ENCODE peak calls at places on chromosomes 5 and 9, in ten cellular contexts. K, D, W, A, V, F, T, G, I and N are unnamed samples.

GRCh38 chr9:15543033-15543791 is 9.6 kb upstream of the CCDC171 start:
- DNase-seq in K (no peak), D (no peak), W (no peak), A (no peak), V (no peak), F (no peak), T (peak), G (no peak), I (no peak), N (no peak)

GRCh38 chr9:133874061-133874638 is 118.0 kb downstream of the VAV2 start:
- DNase-seq in K (no peak), D (no peak), W (no peak), A (peak), V (no peak), F (no peak), T (peak), G (no peak), I (peak), N (peak)

GRCh38 chr5:102998224-102998623 is 121.7 kb downstream of the GIN1 start:
- DNase-seq in K (no peak), D (no peak), W (no peak), A (no peak), V (no peak), F (no peak), T (no peak), G (no peak), I (no peak), N (peak)

GRCh38 chr9:129170229-129170628 is 7.8 kb downstream of the IER5L start:
- DNase-seq in K (no peak), D (peak), W (no peak), A (no peak), V (no peak), F (no peak), T (peak), G (no peak), I (peak), N (no peak)

GRCh38 chr5:1527533-1528205 is 3.9 kb upstream of the LPCAT1 start:
- DNase-seq in K (peak), D (no peak), W (no peak), A (no peak), V (no peak), F (no peak), T (no peak), G (no peak), I (no peak), N (no peak)

GRCh38 chr5:138245717-138246116 is 28.7 kb downstream of the GFRA3 start:
- DNase-seq in K (no peak), D (no peak), W (no peak), A (no peak), V (no peak), F (no peak), T (no peak), G (peak), I (no peak), N (no peak)

GRCh38 chr5:60196382-60197113 is 303.0 kb upstream of the PDE4D start:
- DNase-seq in K (no peak), D (peak), W (peak), A (no peak), V (no peak), F (no peak), T (peak), G (no peak), I (peak), N (peak)

GRCh38 chr9:126508171-126508591 is 105.5 kb upstream of the LMX1B start:
- DNase-seq in K (peak), D (no peak), W (peak), A (no peak), V (no peak), F (no peak), T (no peak), G (no peak), I (no peak), N (no peak)

GRCh38 chr9:28289732-28290131 is 716.5 kb upstream of the C9orf72 start:
- DNase-seq in K (no peak), D (no peak), W (no peak), A (no peak), V (no peak), F (no peak), T (no peak), G (no peak), I (no peak), N (peak)

GRCh38 chr5:133754575-133755169 is 142.3 kb upstream of the FSTL4 start:
- DNase-seq in K (peak), D (peak), W (no peak), A (peak), V (no peak), F (no peak), T (peak), G (peak), I (no peak), N (peak)

GRCh38 chr9:107933042-107933441 is 443.5 kb upstream of the KLF4 start:
- DNase-seq in K (no peak), D (peak), W (no peak), A (no peak), V (no peak), F (no peak), T (peak), G (no peak), I (no peak), N (no peak)

GRCh38 chr5:96582343-96582742 is 79.8 kb upstream of the CAST start:
- DNase-seq in K (no peak), D (peak), W (no peak), A (peak), V (no peak), F (no peak), T (peak), G (no peak), I (no peak), N (peak)

GRCh38 chr5:98510111-98510510 is 263.4 kb upstream of the RGMB start:
- DNase-seq in K (no peak), D (peak), W (no peak), A (no peak), V (no peak), F (no peak), T (peak), G (no peak), I (no peak), N (peak)

GRCh38 chr5:113378081-113378480 is 56.7 kb downstream of the TSSK1B start:
- DNase-seq in K (no peak), D (no peak), W (no peak), A (no peak), V (no peak), F (no peak), T (no peak), G (no peak), I (no peak), N (no peak)

GRCh38 chr9:122807271-122807900 is 7.5 kb downstream of the OR1K1 start:
- DNase-seq in K (no peak), D (no peak), W (no peak), A (no peak), V (no peak), F (peak), T (peak), G (no peak), I (no peak), N (no peak)

GRCh38 chr9:95809686-95810085 is 65.8 kb upstream of the ERCC6L2 start:
- DNase-seq in K (no peak), D (no peak), W (no peak), A (no peak), V (no peak), F (no peak), T (no peak), G (no peak), I (no peak), N (no peak)

GRCh38 chr9:78786794-78787193 is 489.9 kb downstream of the PSAT1 start:
- DNase-seq in K (no peak), D (no peak), W (no peak), A (no peak), V (no peak), F (no peak), T (peak), G (no peak), I (no peak), N (no peak)

GRCh38 chr9:2872307-2872940 is 28.5 kb upstream of the PUM3 start:
- DNase-seq in K (no peak), D (peak), W (no peak), A (peak), V (no peak), F (no peak), T (peak), G (peak), I (no peak), N (peak)

GRCh38 chr9:121450241-121450640 is 49.4 kb downstream of the GGTA1 start:
- DNase-seq in K (no peak), D (no peak), W (no peak), A (peak), V (no peak), F (no peak), T (no peak), G (no peak), I (no peak), N (peak)

GRCh38 chr5:23655674-23656073 is 148.3 kb downstream of the PRDM9 start:
- DNase-seq in K (no peak), D (no peak), W (no peak), A (no peak), V (no peak), F (no peak), T (no peak), G (no peak), I (peak), N (no peak)

GRCh38 chr9:87108639-87109038 is 161.3 kb upstream of the GAS1 start:
- DNase-seq in K (no peak), D (no peak), W (no peak), A (no peak), V (no peak), F (no peak), T (no peak), G (peak), I (no peak), N (no peak)

GRCh38 chr5:107670028-107670926 is 460 bp downstream of the EFNA5 start:
- DNase-seq in K (peak), D (peak), W (peak), A (peak), V (no peak), F (no peak), T (peak), G (peak), I (peak), N (peak)

GRCh38 chr9:121634329-121634784 is 17.1 kb upstream of the DAB2IP start:
- DNase-seq in K (no peak), D (no peak), W (no peak), A (no peak), V (no peak), F (no peak), T (no peak), G (no peak), I (no peak), N (no peak)

GRCh38 chr9:6641961-6642360 is 3.6 kb downstream of the GLDC start:
- DNase-seq in K (no peak), D (no peak), W (no peak), A (no peak), V (no peak), F (no peak), T (no peak), G (no peak), I (no peak), N (no peak)

GRCh38 chr9:78866228-78867132 is 569.6 kb downstream of the PSAT1 start:
- DNase-seq in K (no peak), D (peak), W (no peak), A (no peak), V (no peak), F (no peak), T (peak), G (peak), I (peak), N (peak)

GRCh38 chr5:72126796-72127195 is 19.5 kb downstream of the MAP1B start:
- DNase-seq in K (no peak), D (no peak), W (no peak), A (no peak), V (no peak), F (no peak), T (peak), G (no peak), I (no peak), N (peak)

GRCh38 chr5:25858019-25858418 is 1180.4 kb downstream of the CDH9 start:
- DNase-seq in K (no peak), D (peak), W (no peak), A (peak), V (no peak), F (no peak), T (no peak), G (peak), I (no peak), N (peak)

GRCh38 chr5:36763454-36763853 is 113.1 kb upstream of the NIPBL start:
- DNase-seq in K (no peak), D (peak), W (no peak), A (no peak), V (no peak), F (no peak), T (no peak), G (no peak), I (no peak), N (no peak)

GRCh38 chr5:172769324-172769597 is 1.7 kb downstream of the DUSP1 start:
- DNase-seq in K (no peak), D (no peak), W (no peak), A (no peak), V (no peak), F (no peak), T (no peak), G (no peak), I (no peak), N (no peak)

GRCh38 chr5:3010301-3010952 is 258.9 kb upstream of the IRX2 start:
- DNase-seq in K (no peak), D (no peak), W (peak), A (no peak), V (no peak), F (no peak), T (no peak), G (no peak), I (peak), N (no peak)

GRCh38 chr5:123882946-123883345 is 371.0 kb downstream of the CSNK1G3 start:
- DNase-seq in K (no peak), D (no peak), W (no peak), A (no peak), V (no peak), F (no peak), T (no peak), G (no peak), I (no peak), N (peak)

GRCh38 chr5:93123127-93123526 is 457.9 kb downstream of the NR2F1-AS1 start:
- DNase-seq in K (no peak), D (no peak), W (no peak), A (no peak), V (no peak), F (no peak), T (no peak), G (no peak), I (no peak), N (no peak)

GRCh38 chr5:172886974-172887491 is 53.0 kb downstream of the ERGIC1 start:
- DNase-seq in K (peak), D (no peak), W (peak), A (no peak), V (no peak), F (no peak), T (peak), G (no peak), I (peak), N (no peak)